ENCODE peak calls at places on chromosome 1, in ten cellular contexts. N is suprapubic skin, V is transverse colon, B is stomach, E is prostate gland, Q is GM23338, Z is SK-N-SH, X is sigmoid colon, M is HCT116, D is esophagus muscularis mucosa. K is an unnamed sample.

GRCh38 chr1:223269006-223269405 is 95.0 kb downstream of the SUSD4 start:
- DNase-seq in N (no peak), V (no peak), B (peak; percentile 31), E (no peak), Q (no peak), Z (peak; percentile 63), X (no peak), M (no peak), D (no peak), K (no peak)

GRCh38 chr1:231188768-231189167 is 26.9 kb downstream of the TRIM67 start:
- DNase-seq in N (no peak), V (no peak), B (no peak), E (no peak), Q (no peak), Z (no peak), X (no peak), M (no peak), D (no peak), K (no peak)

GRCh38 chr1:231517076-231517475 is 11.4 kb upstream of the TSNAX start:
- DNase-seq in N (no peak), V (no peak), B (no peak), E (no peak), Q (no peak), Z (no peak), X (no peak), M (no peak), D (no peak), K (no peak)

GRCh38 chr1:213761845-213762407 is 225.8 kb upstream of the PROX1 start:
- DNase-seq in N (no peak), V (no peak), B (no peak), E (no peak), Q (peak; percentile 25), Z (no peak), X (no peak), M (no peak), D (no peak), K (no peak)

GRCh38 chr1:165143437-165144065 is 213.0 kb downstream of the LMX1A start:
- DNase-seq in N (no peak), V (peak; percentile 35), B (peak; percentile 32), E (no peak), Q (peak; percentile 62), Z (no peak), X (no peak), M (no peak), D (no peak), K (no peak)

GRCh38 chr1:163361123-163361934 is 39.6 kb downstream of the NUF2 start:
- DNase-seq in N (no peak), V (no peak), B (no peak), E (no peak), Q (peak; percentile 69), Z (peak; percentile 27), X (no peak), M (peak; percentile 15), D (no peak), K (no peak)

GRCh38 chr1:113760102-113760804 is 967 bp upstream of the PHTF1 start:
- DNase-seq in N (no peak), V (no peak), B (no peak), E (no peak), Q (no peak), Z (no peak), X (no peak), M (no peak), D (no peak), K (no peak)

GRCh38 chr1:19483261-19483660 is 2.1 kb downstream of the CAPZB start:
- DNase-seq in N (no peak), V (no peak), B (no peak), E (no peak), Q (no peak), Z (no peak), X (no peak), M (no peak), D (no peak), K (no peak)

GRCh38 chr1:20578721-20579380 is 10.0 kb upstream of the CDA start:
- DNase-seq in N (no peak), V (no peak), B (no peak), E (no peak), Q (no peak), Z (no peak), X (no peak), M (no peak), D (no peak), K (no peak)

GRCh38 chr1:102732927-102733326 is 375.4 kb downstream of the COL11A1 start:
- DNase-seq in N (no peak), V (no peak), B (no peak), E (no peak), Q (no peak), Z (no peak), X (no peak), M (no peak), D (no peak), K (no peak)

GRCh38 chr1:54294846-54295245 is 94.9 kb downstream of the MRPL37 start:
- DNase-seq in N (no peak), V (no peak), B (no peak), E (no peak), Q (no peak), Z (no peak), X (no peak), M (no peak), D (no peak), K (no peak)

GRCh38 chr1:21779613-21780521 is 3.1 kb downstream of the USP48 start:
- DNase-seq in N (no peak), V (no peak), B (no peak), E (no peak), Q (no peak), Z (peak; percentile 36), X (no peak), M (no peak), D (no peak), K (no peak)

GRCh38 chr1:118945460-118945859 is 42.7 kb downstream of the TBX15 start:
- DNase-seq in N (no peak), V (no peak), B (no peak), E (no peak), Q (no peak), Z (no peak), X (no peak), M (no peak), D (no peak), K (no peak)

GRCh38 chr1:183598386-183598785 is 8.1 kb upstream of the NCF2 start:
- DNase-seq in N (no peak), V (no peak), B (no peak), E (no peak), Q (no peak), Z (no peak), X (no peak), M (no peak), D (peak; percentile 39), K (no peak)

DNA sequence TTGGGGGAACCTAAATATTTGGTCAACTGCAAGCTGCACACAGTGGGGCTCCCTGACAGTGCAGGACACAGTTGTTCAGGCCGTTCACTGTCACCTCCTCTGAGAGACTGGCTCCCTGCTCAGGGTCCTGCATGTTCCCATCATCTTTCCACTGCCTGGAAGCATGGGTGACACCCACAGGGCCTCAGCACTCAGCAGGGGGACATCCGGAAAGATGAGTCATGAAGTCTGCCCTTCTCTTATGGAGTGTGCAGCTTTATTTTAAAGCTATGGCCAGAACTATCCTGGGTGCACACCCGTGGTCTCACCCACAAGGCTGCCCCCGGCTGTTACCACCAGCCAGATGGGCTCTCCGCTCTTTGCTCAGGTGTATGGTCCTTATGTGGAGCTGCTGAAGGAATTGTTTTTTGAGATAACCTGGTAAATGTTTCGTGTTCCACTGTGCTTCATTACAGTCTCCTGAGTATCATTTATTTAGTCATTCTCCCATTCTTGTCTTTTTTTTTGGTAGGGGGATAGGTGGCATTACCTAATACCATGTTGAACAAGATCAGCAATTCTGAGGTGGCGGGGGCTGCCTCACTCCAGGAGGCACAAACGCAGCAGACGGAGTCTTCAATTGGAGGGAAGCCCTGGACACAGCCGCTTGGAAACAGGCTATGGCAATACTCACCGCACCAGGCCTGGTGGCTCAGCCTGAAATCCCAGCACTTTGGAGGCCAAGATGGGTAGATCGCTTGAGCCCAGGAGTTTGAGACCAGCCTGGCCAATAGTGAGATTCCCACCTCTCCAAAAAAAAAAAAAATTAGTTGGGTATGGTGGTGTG is 14.3 kb downstream of the TRIM11 start:
- DNase-seq in N (peak; percentile 40), V (no peak), B (no peak), E (no peak), Q (no peak), Z (no peak), X (peak; percentile 50), M (no peak), D (no peak), K (no peak)
- H3K4me3 ChIP-seq in N (no peak overlapping the region), V (no peak overlapping the region), B (no peak overlapping the region), E (no peak overlapping the region), Q (no peak overlapping the region), Z (no peak overlapping the region), X (no peak overlapping the region), M (peak overlapping the region; percentile 38), D (no peak overlapping the region), K (no peak overlapping the region)

DNA sequence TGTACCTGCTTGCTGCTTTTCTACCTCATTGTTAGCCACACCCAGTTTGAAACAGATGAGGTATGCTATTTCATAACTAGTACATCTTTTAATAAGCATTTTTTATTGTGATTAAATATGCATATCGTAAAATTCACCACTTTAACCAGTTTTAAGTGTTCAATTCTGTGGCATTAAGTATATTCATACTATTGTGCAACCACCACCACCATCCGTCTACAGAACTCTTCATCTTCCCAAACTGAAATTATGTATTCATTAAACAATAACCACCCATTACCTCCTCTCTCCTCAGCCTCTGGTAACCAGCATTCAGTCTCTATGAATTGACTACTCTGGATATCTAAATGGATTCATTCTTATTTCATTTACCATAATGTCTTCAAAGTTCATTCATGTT is 20.1 kb downstream of the DR1 start:
- DNase-seq in N (no peak), V (no peak), B (no peak), E (no peak), Q (no peak), Z (no peak), X (no peak), M (no peak), D (no peak), K (no peak)
- H3K36me3 ChIP-seq in N (peaks cover 23% of the 10 kb centered on the region), V (peaks cover 6% of the 10 kb centered on the region), B (peaks cover 7% of the 10 kb centered on the region), E (no peaks in the 10 kb centered on the region), Q (no peaks in the 10 kb centered on the region), Z (peaks cover 58% of the 10 kb centered on the region), X (peaks cover 36% of the 10 kb centered on the region), M (peaks cover 21% of the 10 kb centered on the region), D (peaks cover 9% of the 10 kb centered on the region), K (no peaks in the 10 kb centered on the region)

DNA sequence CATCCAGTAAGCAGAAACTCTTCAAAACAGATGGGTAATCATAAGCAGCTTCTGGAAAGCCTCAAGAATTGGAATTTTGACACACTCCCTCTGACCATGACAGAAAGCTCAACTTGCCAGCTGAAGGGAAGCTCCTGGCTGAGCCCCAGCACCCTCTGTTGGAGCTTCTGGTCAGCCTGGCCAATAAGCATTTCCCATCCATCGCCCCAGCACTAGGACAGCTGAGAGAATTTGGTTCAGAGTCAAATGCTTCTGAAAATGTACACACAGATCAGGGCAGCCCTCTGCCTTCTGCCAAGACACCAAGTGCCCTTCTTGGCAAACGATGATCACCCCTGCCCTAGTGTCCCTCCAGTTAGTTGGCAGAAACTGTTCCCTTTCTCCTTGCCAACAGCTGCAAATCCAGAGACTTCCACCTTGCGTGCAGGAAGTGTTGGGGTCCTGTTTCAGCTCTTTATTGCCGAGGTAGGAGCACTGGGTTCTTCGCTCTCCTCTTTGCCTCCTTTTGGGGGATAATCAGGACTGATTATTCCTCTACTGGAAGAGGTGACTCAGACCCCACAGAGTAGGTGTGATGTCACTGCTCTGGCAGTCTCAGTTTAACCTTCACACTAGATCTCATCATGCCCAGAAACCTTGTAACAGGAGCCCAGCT is 11.9 kb downstream of the PIGV start:
- DNase-seq in N (no peak), V (peak; percentile 42), B (no peak), E (peak; percentile 72), Q (peak; percentile 21), Z (peak; percentile 32), X (peak; percentile 94), M (peak; percentile 47), D (no peak), K (peak; percentile 38)
- TF ChIP-seq POLR2AphosphoS5 in N (no peak), V (peak; percentile 31), B (peak; percentile 21), E (peak; percentile 81), Q (no peak), Z (peak; percentile 17), X (peak; percentile 10), M (peak; percentile 31), D (peak; percentile 70), K (no peak)

GRCh38 chr1:180503274-180503862 is 991 bp upstream of the ACBD6 start:
- DNase-seq in N (no peak), V (peak; percentile 22), B (no peak), E (no peak), Q (no peak), Z (peak; percentile 42), X (no peak), M (no peak), D (no peak), K (no peak)
- H3K4me3 ChIP-seq in N (peak overlapping the region; percentile 82), V (peak overlapping the region; percentile 62), B (peak overlapping the region; percentile 89), E (peak overlapping the region; percentile 67), Q (peak overlapping the region; percentile 86), Z (peak overlapping the region; percentile 80), X (peak overlapping the region; percentile 92), M (peak overlapping the region; percentile 92), D (peak overlapping the region; percentile 74), K (peak overlapping the region; percentile 94)

K was measured in breast epithelium.